ENCODE peak calls at places on chromosome 12, in seven cellular contexts. O, G, B, Y, C, Z and V are unnamed samples.

GRCh38 chr12:104490221-104490620 is 33.5 kb downstream of the CHST11 start:
- DNase-seq in G (no peak), Y (no peak), C (no peak), Z (no peak), O (no peak), B (no peak), V (no peak)

GRCh38 chr12:113161415-113162016 is 12.0 kb downstream of the CFAP73 start:
- DNase-seq in Z (no peak), Y (no peak), O (no peak), C (no peak), G (no peak), B (no peak), V (no peak)

GRCh38 chr12:2110841-2111566 is 58.2 kb downstream of the CACNA1C start:
- DNase-seq in O (no peak), Z (no peak), Y (no peak), B (no peak), G (no peak), C (no peak), V (peak)

GRCh38 chr12:8108808-8109398 is 14.5 kb upstream of the CLEC4A start:
- DNase-seq in Z (peak), O (peak), C (peak), Y (peak), G (peak), B (peak), V (peak)

GRCh38 chr12:15863984-15864383 is 18.2 kb upstream of the STRAP start:
- DNase-seq in O (no peak), Z (no peak), Y (no peak), G (no peak), B (no peak), C (no peak), V (no peak)

GRCh38 chr12:113479578-113480335 is 8.1 kb upstream of the LHX5 start:
- DNase-seq in C (no peak), O (peak), Z (no peak), B (no peak), Y (peak), G (peak), V (peak)

GRCh38 chr12:15439459-15439858 is 117.2 kb downstream of the PTPRO start:
- DNase-seq in O (no peak), Z (no peak), G (no peak), B (no peak), Y (no peak), C (no peak), V (no peak)

GRCh38 chr12:74431821-74432220 is 105.8 kb upstream of the ATXN7L3B start:
- DNase-seq in Y (no peak), O (no peak), Z (no peak), C (no peak), G (no peak), B (no peak), V (no peak)

GRCh38 chr12:109910969-109911348 is 10.9 kb downstream of the TCHP start:
- DNase-seq in Y (peak), B (no peak), C (no peak), Z (no peak), G (peak), O (no peak), V (no peak)

GRCh38 chr12:18502422-18502821 is 235.4 kb downstream of the PLCZ1 start:
- DNase-seq in Y (no peak), C (no peak), O (no peak), B (no peak), Z (no peak), G (no peak), V (no peak)

GRCh38 chr12:115960868-115961802 is 316.4 kb downstream of the MED13L start:
- DNase-seq in G (no peak), B (no peak), Z (no peak), C (no peak), O (no peak), Y (no peak), V (no peak)

GRCh38 chr12:51217133-51217967 is 512 bp downstream of the POU6F1 start:
- DNase-seq in G (no peak), C (no peak), Y (peak), B (peak), Z (peak), O (peak), V (peak)

GRCh38 chr12:118120579-118121363 is 15.2 kb upstream of the PEBP1 start:
- DNase-seq in C (peak), O (peak), G (peak), Z (peak), Y (peak), B (peak), V (peak)

GRCh38 chr12:4723226-4723625 is 3.0 kb downstream of the GALNT8 start:
- DNase-seq in G (no peak), O (no peak), B (peak), C (no peak), Z (no peak), Y (no peak), V (no peak)

GRCh38 chr12:4720637-4720995 is 416 bp downstream of the GALNT8 start:
- DNase-seq in B (peak), O (no peak), Y (no peak), Z (no peak), C (no peak), G (no peak), V (no peak)

GRCh38 chr12:4714879-4715278 is 5.3 kb upstream of the GALNT8 start:
- DNase-seq in Y (no peak), Z (no peak), B (no peak), O (no peak), G (no peak), C (no peak), V (no peak)

GRCh38 chr12:4719821-4720636 is at the start of gene GALNT8:
- DNase-seq in C (no peak), B (peak), O (no peak), G (no peak), Y (no peak), Z (no peak), V (no peak)

GRCh38 chr12:4717806-4718205 is 2.4 kb upstream of the GALNT8 start:
- DNase-seq in Y (no peak), Z (no peak), C (no peak), G (no peak), O (no peak), B (no peak), V (no peak)
- TF ChIP-seq CTCF in Y (no peak), Z (no peak), C (no peak), G (no peak), O (no peak), B (no peak), V (no peak)

DNA sequence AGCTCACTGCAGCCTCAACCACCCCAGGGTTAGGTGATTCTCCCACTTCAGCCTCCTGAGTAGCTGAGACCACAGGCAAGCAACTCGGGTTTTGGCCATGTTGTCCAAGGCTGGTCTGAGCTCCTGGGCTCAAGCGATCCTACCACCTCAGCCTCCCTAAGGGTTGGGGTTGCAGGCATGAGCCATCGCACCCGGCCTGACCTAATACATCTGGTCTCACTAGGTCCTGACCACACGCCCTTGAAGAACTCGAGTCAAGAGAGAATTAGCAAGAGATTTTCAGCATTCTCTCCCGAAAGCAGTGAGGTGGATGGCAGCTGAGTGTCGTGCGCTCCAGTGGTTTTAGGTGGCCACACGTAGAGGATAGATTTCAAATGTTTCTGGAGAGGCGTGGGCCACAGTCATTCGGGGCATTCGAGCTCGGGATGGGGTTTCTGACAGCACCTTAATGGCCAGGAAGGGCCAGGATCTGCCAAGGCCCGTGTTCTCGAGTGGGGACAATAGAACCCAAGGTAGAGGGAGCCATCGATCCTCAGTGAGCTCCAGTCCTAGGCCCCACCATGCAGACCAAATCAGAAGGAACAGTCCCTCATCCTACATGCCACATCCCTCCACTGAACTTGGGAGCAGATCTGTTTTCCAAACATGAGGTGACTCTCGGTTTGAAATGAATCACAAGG is 193.1 kb downstream of the ALG10 start:
- DNase-seq in Y (no peak), Z (no peak), O (no peak), C (no peak), B (no peak), G (no peak), V (no peak)
- H3K4me3 ChIP-seq in Y (no peak), Z (no peak), O (no peak), C (no peak), B (no peak), G (no peak), V (no peak)

GRCh38 chr12:49298160-49298559 is 3.2 kb downstream of the PRPH start:
- DNase-seq in B (peak), Y (no peak), C (no peak), O (no peak), G (no peak), Z (no peak), V (no peak)
- TF ChIP-seq CTCF in B (no peak), Y (peak), C (no peak), O (no peak), G (no peak), Z (no peak), V (no peak)

GRCh38 chr12:62711626-62712305 is 223.2 kb downstream of the PPM1H start:
- DNase-seq in Y (no peak), C (no peak), B (no peak), G (peak), Z (no peak), O (no peak), V (no peak)
- H3K4me3 ChIP-seq in Y (no peak), C (no peak), B (no peak), G (no peak), Z (no peak), O (no peak), V (no peak)

DNA sequence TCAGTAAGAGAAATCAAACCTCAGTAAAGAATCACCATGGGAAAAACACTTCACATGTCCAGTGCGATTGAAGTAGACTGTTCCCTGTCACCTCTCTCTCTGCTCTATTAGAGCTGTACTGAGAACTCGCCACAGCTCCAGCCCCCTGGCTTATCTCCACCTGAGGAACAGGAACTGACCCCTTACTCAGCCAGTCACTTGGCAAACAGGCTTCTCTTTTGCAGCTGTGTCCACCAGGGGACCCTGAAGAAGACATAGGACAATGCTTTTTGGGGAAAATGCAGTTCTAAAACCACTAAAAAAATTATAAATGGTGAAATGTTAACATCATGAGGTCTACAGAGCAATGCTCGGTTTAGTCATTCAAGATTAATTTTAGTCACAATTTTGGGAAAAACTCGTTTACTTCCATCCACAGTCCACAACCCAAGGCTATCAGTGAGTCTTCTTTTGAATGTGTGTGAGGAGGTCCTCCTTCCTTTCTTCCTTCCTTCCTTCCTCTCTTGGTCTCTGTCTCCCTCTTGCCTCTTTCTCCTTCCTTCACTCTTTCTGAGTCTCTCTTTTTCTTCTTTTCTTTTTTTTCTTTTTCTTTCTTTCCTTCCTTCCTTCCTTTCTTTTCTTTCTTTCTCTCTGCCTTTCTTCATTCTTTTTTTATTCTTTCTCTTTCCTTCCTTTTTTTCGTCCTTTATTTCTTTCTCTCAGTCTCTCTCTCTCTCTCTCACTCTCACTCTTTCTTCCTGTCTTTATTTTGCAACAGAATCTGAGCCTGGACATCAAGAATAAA is 1189.5 kb upstream of the TMEM132C start:
- DNase-seq in G (no peak), Y (no peak), B (no peak), C (no peak), Z (no peak), O (no peak), V (no peak)
- TF ChIP-seq CTCF in G (no peak), Y (no peak), B (no peak), C (no peak), Z (no peak), O (no peak), V (no peak)

GRCh38 chr12:9759680-9760592 is 765 bp downstream of the CD69 start:
- DNase-seq in B (no peak), Z (no peak), C (no peak), Y (no peak), O (no peak), G (no peak), V (no peak)
- H3K4me3 ChIP-seq in B (no peak), Z (no peak), C (no peak), Y (no peak), O (no peak), G (no peak), V (no peak)

GRCh38 chr12:46382974-46383653 is 10.5 kb upstream of the SLC38A2 start:
- DNase-seq in C (peak), Z (peak), G (peak), Y (peak), O (peak), B (peak), V (peak)
- TF ChIP-seq CTCF in C (peak), Z (peak), G (peak), Y (no peak), O (peak), B (peak), V (no peak)

DNA sequence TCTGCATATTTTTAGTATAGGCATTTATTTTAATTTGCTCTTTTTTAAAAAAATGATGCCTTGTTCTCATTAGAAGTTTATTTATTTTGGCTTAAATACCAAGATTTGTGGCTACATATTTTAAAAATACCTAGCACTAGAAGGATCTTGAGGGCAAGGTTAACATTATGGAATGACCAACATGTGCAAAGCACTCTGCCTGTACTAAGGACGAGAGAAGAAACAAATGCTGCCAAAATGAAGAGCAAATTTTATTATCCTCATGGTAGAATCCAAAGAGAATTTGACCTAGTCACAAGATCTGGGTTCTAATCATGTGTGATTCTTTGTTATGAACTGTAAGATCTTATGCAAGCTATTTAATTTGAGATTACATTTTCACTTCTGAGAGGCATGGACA is 2.8 kb downstream of the CAND1 start:
- DNase-seq in O (no peak), Y (peak), Z (no peak), C (no peak), B (no peak), G (peak), V (no peak)
- H3K4me3 ChIP-seq in O (no peak), Y (no peak), Z (no peak), C (no peak), B (no peak), G (peak), V (peak)

GRCh38 chr12:101564912-101565311 is 29.9 kb upstream of the MYBPC1 start:
- DNase-seq in O (no peak), Y (no peak), Z (no peak), G (no peak), B (no peak), C (no peak), V (no peak)
- TF ChIP-seq CTCF in O (no peak), Y (no peak), Z (no peak), G (no peak), B (no peak), C (no peak), V (no peak)

DNA sequence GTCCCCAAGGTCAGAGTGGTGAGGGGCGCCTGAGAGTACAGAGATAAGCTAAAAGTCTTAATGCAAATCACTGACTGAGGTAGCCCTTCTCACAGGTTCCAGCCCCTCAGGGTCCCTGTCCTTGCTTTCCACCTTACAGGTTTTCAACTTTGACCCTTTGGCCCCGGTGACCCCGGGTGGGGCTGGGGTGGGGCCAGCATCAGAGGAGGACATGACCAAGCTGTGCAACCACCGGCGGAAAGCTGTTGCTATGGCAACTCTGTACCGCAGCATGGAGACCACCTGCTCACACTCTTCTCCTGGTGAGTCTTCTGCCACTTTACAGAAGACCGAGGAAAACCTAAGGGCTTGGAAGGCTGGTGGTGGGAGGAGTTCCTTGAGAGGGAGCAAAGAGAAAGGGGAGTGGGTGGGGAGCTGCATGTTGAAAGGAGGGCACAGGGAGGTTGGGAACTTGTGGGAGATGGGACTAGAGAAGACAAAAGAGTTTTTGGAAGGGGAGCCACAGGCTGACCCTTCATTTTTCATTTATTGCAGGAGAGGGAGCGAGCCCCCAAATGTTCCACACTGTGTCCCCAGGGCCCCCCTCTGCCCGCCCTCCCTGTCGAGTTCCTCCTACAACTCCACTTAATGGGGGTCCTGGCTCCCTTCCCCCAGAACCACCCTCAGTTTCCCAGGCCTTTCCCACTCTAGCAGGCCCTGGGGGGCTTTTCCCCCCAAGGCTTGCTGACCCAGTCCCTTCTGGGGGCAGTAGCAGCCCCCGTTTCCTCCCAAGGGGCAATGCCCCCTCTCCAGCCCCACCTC is 2.4 kb downstream of the MBD6 start:
- DNase-seq in Z (peak), C (no peak), B (peak), Y (no peak), G (no peak), O (no peak), V (no peak)
- H3K4me3 ChIP-seq in Z (no peak), C (peak), B (no peak), Y (no peak), G (peak), O (no peak), V (no peak)